ENCODE peak calls at places on chromosomes 11 and 22, in eight cellular contexts. One of them, this sample, is unnamed.

GRCh38 chr11:44243633-44244343 is 66.2 kb downstream of the ALX4 start:
- DNase-seq in body of pancreas: no peak
- DNase-seq in H9: peak
- DNase-seq in uterus: no peak
- DNase-seq in gastrocnemius medialis: no peak
- DNase-seq in omental fat pad: no peak
- DNase-seq in B cell: no peak
- DNase-seq in AG04449: no peak
- DNase-seq in this sample: no peak

GRCh38 chr11:70871881-70872280 is 380.5 kb downstream of the SHANK2 start:
- DNase-seq in body of pancreas: no peak
- DNase-seq in H9: no peak
- DNase-seq in uterus: no peak
- DNase-seq in gastrocnemius medialis: no peak
- DNase-seq in omental fat pad: no peak
- DNase-seq in B cell: no peak
- DNase-seq in AG04449: no peak
- DNase-seq in this sample: no peak

GRCh38 chr11:134125507-134125906 is 56.6 kb downstream of the JAM3 start:
- DNase-seq in body of pancreas: no peak
- DNase-seq in H9: no peak
- DNase-seq in uterus: no peak
- DNase-seq in gastrocnemius medialis: no peak
- DNase-seq in omental fat pad: no peak
- DNase-seq in B cell: no peak
- DNase-seq in AG04449: no peak
- DNase-seq in this sample: no peak

GRCh38 chr22:41048791-41049717 is 43.3 kb upstream of the EP300 start:
- DNase-seq in body of pancreas: peak
- DNase-seq in H9: peak
- DNase-seq in uterus: peak
- DNase-seq in gastrocnemius medialis: peak
- DNase-seq in omental fat pad: peak
- DNase-seq in B cell: no peak
- DNase-seq in AG04449: no peak
- DNase-seq in this sample: peak

GRCh38 chr11:64538501-64538951 is 52.5 kb upstream of the SLC22A12 start:
- DNase-seq in body of pancreas: no peak
- DNase-seq in H9: no peak
- DNase-seq in uterus: no peak
- DNase-seq in gastrocnemius medialis: no peak
- DNase-seq in omental fat pad: no peak
- DNase-seq in B cell: no peak
- DNase-seq in AG04449: no peak
- DNase-seq in this sample: no peak

GRCh38 chr11:46247090-46247489 is 30.4 kb upstream of the CREB3L1 start:
- DNase-seq in body of pancreas: no peak
- DNase-seq in H9: no peak
- DNase-seq in uterus: no peak
- DNase-seq in gastrocnemius medialis: peak
- DNase-seq in omental fat pad: no peak
- DNase-seq in B cell: no peak
- DNase-seq in AG04449: no peak
- DNase-seq in this sample: no peak

GRCh38 chr11:105609832-105610781 is at the start of gene GRIA4:
- DNase-seq in body of pancreas: peak
- DNase-seq in H9: peak
- DNase-seq in uterus: no peak
- DNase-seq in gastrocnemius medialis: no peak
- DNase-seq in omental fat pad: no peak
- DNase-seq in B cell: no peak
- DNase-seq in AG04449: no peak
- DNase-seq in this sample: peak

GRCh38 chr11:128814856-128815705 is 52.0 kb downstream of the KCNJ1 start:
- DNase-seq in body of pancreas: peak
- DNase-seq in H9: peak
- DNase-seq in uterus: peak
- DNase-seq in gastrocnemius medialis: peak
- DNase-seq in omental fat pad: no peak
- DNase-seq in B cell: no peak
- DNase-seq in AG04449: peak
- DNase-seq in this sample: peak

GRCh38 chr11:28461338-28461737 is 353.1 kb downstream of the METTL15 start:
- DNase-seq in body of pancreas: no peak
- DNase-seq in H9: no peak
- DNase-seq in uterus: no peak
- DNase-seq in gastrocnemius medialis: no peak
- DNase-seq in omental fat pad: no peak
- DNase-seq in B cell: no peak
- DNase-seq in AG04449: no peak
- DNase-seq in this sample: no peak

GRCh38 chr11:2674681-2675131 is 25.1 kb downstream of the KCNQ1OT1 start:
- DNase-seq in body of pancreas: peak
- DNase-seq in H9: peak
- DNase-seq in uterus: peak
- DNase-seq in gastrocnemius medialis: no peak
- DNase-seq in omental fat pad: no peak
- DNase-seq in B cell: no peak
- DNase-seq in AG04449: no peak
- DNase-seq in this sample: peak

GRCh38 chr11:45662665-45663485 is 2.5 kb downstream of the CHST1 start:
- DNase-seq in body of pancreas: no peak
- DNase-seq in H9: no peak
- DNase-seq in uterus: no peak
- DNase-seq in gastrocnemius medialis: no peak
- DNase-seq in omental fat pad: no peak
- DNase-seq in B cell: no peak
- DNase-seq in AG04449: peak
- DNase-seq in this sample: no peak

GRCh38 chr11:86869966-86870570 is 69.7 kb downstream of the PRSS23 start:
- DNase-seq in body of pancreas: peak
- DNase-seq in H9: peak
- DNase-seq in uterus: peak
- DNase-seq in gastrocnemius medialis: peak
- DNase-seq in omental fat pad: peak
- DNase-seq in B cell: peak
- DNase-seq in AG04449: no peak
- DNase-seq in this sample: no peak

GRCh38 chr11:88103337-88104206 is 71.7 kb downstream of the RAB38 start:
- DNase-seq in body of pancreas: peak
- DNase-seq in H9: peak
- DNase-seq in uterus: no peak
- DNase-seq in gastrocnemius medialis: no peak
- DNase-seq in omental fat pad: no peak
- DNase-seq in B cell: no peak
- DNase-seq in AG04449: peak
- DNase-seq in this sample: no peak

GRCh38 chr11:123628936-123629683 is 25.3 kb downstream of the SCN3B start:
- DNase-seq in body of pancreas: peak
- DNase-seq in H9: no peak
- DNase-seq in uterus: peak
- DNase-seq in gastrocnemius medialis: no peak
- DNase-seq in omental fat pad: peak
- DNase-seq in B cell: no peak
- DNase-seq in AG04449: no peak
- DNase-seq in this sample: no peak

GRCh38 chr11:112999518-112999917 is 38.3 kb downstream of the NCAM1 start:
- DNase-seq in body of pancreas: no peak
- DNase-seq in H9: no peak
- DNase-seq in uterus: no peak
- DNase-seq in gastrocnemius medialis: no peak
- DNase-seq in omental fat pad: no peak
- DNase-seq in B cell: no peak
- DNase-seq in AG04449: no peak
- DNase-seq in this sample: no peak

DNA sequence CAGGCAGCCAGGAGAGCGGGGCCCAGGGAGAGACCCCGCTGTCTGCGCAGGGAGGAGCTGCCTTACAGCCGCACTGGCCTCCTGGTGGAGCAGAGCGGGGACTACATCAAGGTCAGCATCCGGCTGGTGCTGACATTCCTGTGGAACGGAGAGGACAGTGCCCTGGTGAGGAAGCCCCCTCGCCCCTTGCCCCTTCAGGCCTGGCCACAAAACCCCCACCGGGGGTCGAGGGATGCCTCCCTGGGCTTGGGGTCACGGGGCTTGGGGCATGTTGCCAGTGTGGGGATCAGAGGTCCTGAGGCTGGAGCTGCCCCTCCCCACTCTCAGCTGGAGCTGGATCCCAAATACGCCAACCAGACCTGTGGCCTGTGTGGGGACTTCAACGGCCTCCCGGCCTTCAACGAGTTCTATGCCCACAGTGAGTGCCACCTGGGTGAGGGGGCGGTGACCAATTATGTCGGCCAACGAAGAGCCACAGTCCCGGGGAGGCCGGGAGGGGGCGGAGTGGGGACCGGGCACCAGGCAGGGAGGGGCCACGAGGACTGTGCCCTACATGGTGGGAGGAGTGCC is 4.2 kb downstream of the MUC5B start:
- DNase-seq in body of pancreas: peak
- DNase-seq in H9: peak
- DNase-seq in uterus: no peak
- DNase-seq in gastrocnemius medialis: no peak
- DNase-seq in omental fat pad: no peak
- DNase-seq in B cell: no peak
- DNase-seq in AG04449: no peak
- DNase-seq in this sample: peak
- TF ChIP-seq CTCF in body of pancreas: no peak
- TF ChIP-seq CTCF in H9: peak
- TF ChIP-seq CTCF in uterus: no peak
- TF ChIP-seq CTCF in gastrocnemius medialis: no peak
- TF ChIP-seq CTCF in omental fat pad: no peak
- TF ChIP-seq CTCF in B cell: no peak
- TF ChIP-seq CTCF in AG04449: peak
- TF ChIP-seq CTCF in this sample: peak

GRCh38 chr11:117099681-117100080 is 1.5 kb upstream of the SIK3 start:
- DNase-seq in body of pancreas: no peak
- DNase-seq in H9: no peak
- DNase-seq in uterus: no peak
- DNase-seq in gastrocnemius medialis: no peak
- DNase-seq in omental fat pad: no peak
- DNase-seq in B cell: no peak
- DNase-seq in AG04449: no peak
- DNase-seq in this sample: no peak

GRCh38 chr11:117097567-117098268 is 510 bp downstream of the SIK3 start:
- DNase-seq in body of pancreas: peak
- DNase-seq in H9: peak
- DNase-seq in uterus: no peak
- DNase-seq in gastrocnemius medialis: peak
- DNase-seq in omental fat pad: no peak
- DNase-seq in B cell: peak
- DNase-seq in AG04449: no peak
- DNase-seq in this sample: peak

GRCh38 chr11:117096973-117097566 is 1.2 kb downstream of the SIK3 start:
- DNase-seq in body of pancreas: no peak
- DNase-seq in H9: no peak
- DNase-seq in uterus: no peak
- DNase-seq in gastrocnemius medialis: no peak
- DNase-seq in omental fat pad: no peak
- DNase-seq in B cell: no peak
- DNase-seq in AG04449: no peak
- DNase-seq in this sample: no peak

GRCh38 chr11:117096140-117096972 is 1.9 kb downstream of the SIK3 start:
- DNase-seq in body of pancreas: no peak
- DNase-seq in H9: peak
- DNase-seq in uterus: no peak
- DNase-seq in gastrocnemius medialis: no peak
- DNase-seq in omental fat pad: no peak
- DNase-seq in B cell: peak
- DNase-seq in AG04449: no peak
- DNase-seq in this sample: no peak

GRCh38 chr11:117098269-117099231 is at the start of gene SIK3:
- DNase-seq in body of pancreas: peak
- DNase-seq in H9: peak
- DNase-seq in uterus: peak
- DNase-seq in gastrocnemius medialis: peak
- DNase-seq in omental fat pad: peak
- DNase-seq in B cell: peak
- DNase-seq in AG04449: no peak
- DNase-seq in this sample: peak
- TF ChIP-seq CTCF in body of pancreas: peak
- TF ChIP-seq CTCF in H9: peak
- TF ChIP-seq CTCF in uterus: peak
- TF ChIP-seq CTCF in gastrocnemius medialis: peak
- TF ChIP-seq CTCF in omental fat pad: no peak
- TF ChIP-seq CTCF in B cell: peak
- TF ChIP-seq CTCF in AG04449: peak
- TF ChIP-seq CTCF in this sample: peak

DNA sequence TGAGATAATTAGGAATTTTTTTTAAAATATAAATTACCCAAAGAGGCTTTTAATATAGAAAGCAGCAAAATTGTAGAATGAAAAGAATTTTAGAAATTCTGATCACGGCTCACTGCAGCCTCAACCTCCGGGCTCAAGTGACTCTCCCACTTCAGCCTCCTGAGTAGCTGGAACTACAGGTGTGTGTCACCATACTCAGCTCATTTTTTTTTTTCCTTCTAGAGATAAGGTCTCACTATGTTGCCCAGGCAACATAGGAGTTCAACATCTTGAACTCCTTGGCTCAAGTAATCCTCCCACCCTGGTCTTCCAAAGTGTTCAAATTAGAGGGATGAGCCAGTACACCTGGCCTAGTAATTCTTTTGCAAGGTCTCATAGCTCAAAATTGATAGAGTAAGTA is 76.7 kb downstream of the ATG16L2 start:
- DNase-seq in body of pancreas: no peak
- DNase-seq in H9: no peak
- DNase-seq in uterus: no peak
- DNase-seq in gastrocnemius medialis: no peak
- DNase-seq in omental fat pad: no peak
- DNase-seq in B cell: no peak
- DNase-seq in AG04449: no peak
- DNase-seq in this sample: no peak
- TF ChIP-seq CTCF in body of pancreas: no peak
- TF ChIP-seq CTCF in H9: no peak
- TF ChIP-seq CTCF in uterus: no peak
- TF ChIP-seq CTCF in gastrocnemius medialis: no peak
- TF ChIP-seq CTCF in omental fat pad: no peak
- TF ChIP-seq CTCF in B cell: no peak
- TF ChIP-seq CTCF in AG04449: no peak
- TF ChIP-seq CTCF in this sample: no peak

DNA sequence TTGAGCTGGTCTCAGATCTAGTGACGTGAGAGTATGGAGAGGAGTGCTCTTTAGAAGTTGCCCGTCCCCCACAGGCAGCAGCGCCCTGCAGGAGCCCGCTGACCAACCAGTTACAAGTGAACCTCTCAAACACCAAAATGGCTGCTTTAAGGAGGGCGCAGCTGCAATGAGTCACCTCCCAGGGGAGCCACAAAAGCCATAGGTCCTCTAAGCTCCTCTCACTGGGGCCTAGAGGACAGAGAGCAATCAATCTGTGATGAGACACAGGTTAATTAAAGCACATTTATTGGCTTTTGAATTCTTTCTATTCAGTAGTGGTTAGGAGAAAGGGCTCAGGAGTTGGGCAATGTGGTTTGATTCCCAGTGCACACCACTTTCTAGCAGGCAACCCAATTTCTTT is 15.5 kb upstream of the RAPSN start:
- DNase-seq in body of pancreas: no peak
- DNase-seq in H9: no peak
- DNase-seq in uterus: no peak
- DNase-seq in gastrocnemius medialis: no peak
- DNase-seq in omental fat pad: no peak
- DNase-seq in B cell: no peak
- DNase-seq in AG04449: no peak
- DNase-seq in this sample: no peak
- TF ChIP-seq CTCF in body of pancreas: no peak
- TF ChIP-seq CTCF in H9: no peak
- TF ChIP-seq CTCF in uterus: no peak
- TF ChIP-seq CTCF in gastrocnemius medialis: no peak
- TF ChIP-seq CTCF in omental fat pad: no peak
- TF ChIP-seq CTCF in B cell: no peak
- TF ChIP-seq CTCF in AG04449: no peak
- TF ChIP-seq CTCF in this sample: no peak

This sample was measured in type B pancreatic cell.